ENCODE peak calls at places on chromosomes 13 and 19, in seven cellular contexts. N is transverse colon; T is neuronal stem cell; U is breast epithelium; P is GM23338; E is CD8-positive, alpha-beta T cell; X is CD8-positive, alpha-beta memory T cell. B is an unnamed sample.

GRCh38 chr13:67408823-67409222 is 178.7 kb upstream of the PCDH9 start:
- DNase-seq in T (no peak), N (no peak), E (no peak), U (no peak), P (peak; percentile 2), X (no peak), B (no peak)

GRCh38 chr13:29948791-29949190 is 98.4 kb upstream of the UBL3 start:
- DNase-seq in N (no peak), P (no peak), T (no peak), U (no peak), E (no peak), X (no peak), B (no peak)

GRCh38 chr19:13225973-13226865 is 76.0 kb downstream of the IER2 start:
- DNase-seq in P (no peak), X (no peak), U (no peak), T (no peak), E (no peak), N (no peak), B (no peak)

GRCh38 chr13:30690282-30691188 is 44.8 kb upstream of the ALOX5AP start:
- DNase-seq in X (no peak), U (no peak), N (peak; percentile 74), T (no peak), P (no peak), E (no peak), B (peak; percentile 56)

GRCh38 chr13:98537740-98538139 is 39.2 kb downstream of the STK24 start:
- DNase-seq in X (no peak), T (no peak), U (no peak), E (no peak), N (no peak), P (no peak), B (no peak)

GRCh38 chr19:15934332-15935078 is at the start of gene CYP4F11:
- DNase-seq in N (peak; percentile 95), E (no peak), U (peak; percentile 89), X (no peak), T (no peak), P (no peak), B (no peak)

GRCh38 chr19:28847468-28847867 is 365.5 kb downstream of the UQCRFS1 start:
- DNase-seq in U (no peak), N (no peak), P (peak; percentile 9), E (no peak), X (no peak), T (no peak), B (no peak)

GRCh38 chr19:5150902-5151741 is 182.2 kb downstream of the KDM4B start:
- DNase-seq in U (no peak), P (peak; percentile 60), T (no peak), E (no peak), X (no peak), N (no peak), B (no peak)

GRCh38 chr13:31528176-31528575 is 211.2 kb upstream of the RXFP2 start:
- DNase-seq in U (no peak), X (no peak), T (no peak), E (no peak), N (no peak), P (no peak), B (no peak)

GRCh38 chr19:49546825-49547565 is 19.2 kb downstream of the RCN3 start:
- DNase-seq in X (peak; percentile 74), P (peak; percentile 98), T (peak; percentile 93), N (peak; percentile 81), E (peak; percentile 69), U (no peak), B (peak; percentile 82)

GRCh38 chr19:18639706-18640105 is 2.9 kb downstream of the KLHL26 start:
- DNase-seq in T (no peak), U (no peak), E (no peak), X (no peak), P (no peak), N (no peak), B (no peak)

GRCh38 chr13:30022256-30022655 is 171.8 kb upstream of the UBL3 start:
- DNase-seq in T (no peak), E (no peak), P (no peak), U (no peak), X (no peak), N (no peak), B (no peak)

GRCh38 chr19:49422407-49423277 is 599 bp downstream of the PTH2 start:
- DNase-seq in T (peak; percentile 79), E (peak; percentile 34), U (no peak), P (peak; percentile 86), X (peak; percentile 63), N (no peak), B (no peak)

GRCh38 chr19:14410775-14411134 is 8.4 kb downstream of the DDX39A start:
- DNase-seq in P (no peak), E (no peak), U (no peak), T (no peak), N (no peak), X (peak; percentile 58), B (no peak)

DNA sequence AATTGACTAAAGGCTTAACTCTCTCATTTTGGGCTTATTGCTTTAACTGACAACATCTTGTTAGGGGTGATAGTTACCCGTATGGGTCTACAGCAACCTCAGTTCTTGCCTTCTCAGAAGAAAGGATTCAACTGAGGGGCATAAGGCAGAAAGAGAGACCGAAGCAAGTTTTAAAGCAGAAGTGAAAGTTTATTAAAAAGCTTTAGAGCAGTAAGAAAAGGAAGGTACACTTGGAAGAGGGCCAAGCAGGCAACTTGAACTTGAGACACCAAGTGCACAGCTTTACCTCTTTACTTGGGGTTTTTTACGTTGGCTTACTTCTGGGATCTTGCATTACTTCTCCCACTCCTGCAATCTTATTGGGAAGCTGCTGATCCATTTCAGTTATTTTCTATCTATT is 246.9 kb upstream of the PRR20A start:
- DNase-seq in T (no peak), X (no peak), P (no peak), E (no peak), N (no peak), U (no peak), B (no peak)
- H3K36me3 ChIP-seq in T (no peaks in the 10 kb centered on the region), X (no peaks in the 10 kb centered on the region), P (no peaks in the 10 kb centered on the region), E (no peaks in the 10 kb centered on the region), N (no peaks in the 10 kb centered on the region), U (no peaks in the 10 kb centered on the region), B (no peaks in the 10 kb centered on the region)

GRCh38 chr19:35331551-35332214 is 2.7 kb downstream of the CD22 start:
- DNase-seq in N (no peak), T (no peak), E (no peak), P (no peak), U (no peak), X (no peak), B (no peak)
- H3K27ac ChIP-seq in N (no peak overlapping the region), T (no peak overlapping the region), E (no peak overlapping the region), P (no peak overlapping the region), U (no peak overlapping the region), X (no peak overlapping the region), B (no peak overlapping the region)

GRCh38 chr19:11173516-11174155 is 18.1 kb upstream of the SPC24 start:
- DNase-seq in P (no peak), T (no peak), N (no peak), X (no peak), U (no peak), E (no peak), B (no peak)

GRCh38 chr19:11176466-11177193 is 20.7 kb downstream of the KANK2 start:
- DNase-seq in T (no peak), P (no peak), E (no peak), X (no peak), U (no peak), N (no peak), B (no peak)

GRCh38 chr19:11174336-11174735 is 18.8 kb upstream of the SPC24 start:
- DNase-seq in U (no peak), N (no peak), X (no peak), T (no peak), P (no peak), E (no peak), B (no peak)

GRCh38 chr19:11177592-11177991 is 19.8 kb downstream of the KANK2 start:
- DNase-seq in N (no peak), X (no peak), T (no peak), E (no peak), U (no peak), P (no peak), B (no peak)

DNA sequence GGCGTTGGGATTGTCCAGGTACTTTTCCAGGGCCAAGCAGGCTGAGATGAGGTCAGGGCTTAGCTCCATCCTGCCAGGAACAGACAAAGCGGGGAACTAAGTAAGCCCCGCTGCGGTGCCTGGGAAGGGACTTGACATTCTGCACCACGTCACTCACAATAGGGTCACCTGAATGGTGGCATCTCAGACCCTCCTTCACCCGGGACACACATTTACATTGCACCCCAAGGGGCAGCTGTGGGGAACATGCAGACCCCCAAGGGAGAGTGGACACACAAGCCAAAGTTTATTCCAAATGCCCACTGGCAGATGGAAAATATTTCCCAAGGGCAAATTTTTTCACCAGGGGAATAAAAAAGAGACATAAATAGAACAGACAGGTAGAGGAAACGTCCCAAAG is 20.3 kb upstream of the SPC24 start:
- DNase-seq in T (no peak), E (no peak), X (no peak), P (no peak), N (no peak), U (no peak), B (no peak)
- H3K36me3 ChIP-seq in T (peaks cover 28% of the 10 kb centered on the region), E (no peaks in the 10 kb centered on the region), X (no peaks in the 10 kb centered on the region), P (peaks cover 5% of the 10 kb centered on the region), N (peaks cover 17% of the 10 kb centered on the region), U (peaks cover 4% of the 10 kb centered on the region), B (no peaks in the 10 kb centered on the region)

GRCh38 chr19:42311612-42312160 is 1.4 kb upstream of the TMEM145 start:
- DNase-seq in X (no peak), T (no peak), U (no peak), N (no peak), P (peak; percentile 66), E (no peak), B (no peak)

GRCh38 chr19:42312370-42312769 is 739 bp upstream of the TMEM145 start:
- DNase-seq in N (no peak), T (no peak), P (no peak), E (no peak), U (no peak), X (no peak), B (no peak)

GRCh38 chr19:42313840-42314755 is 989 bp downstream of the TMEM145 start:
- DNase-seq in X (no peak), U (no peak), E (no peak), N (no peak), T (no peak), P (no peak), B (no peak)

GRCh38 chr19:42315024-42315423 is 1.9 kb downstream of the TMEM145 start:
- DNase-seq in P (no peak), N (no peak), U (no peak), T (no peak), E (no peak), X (no peak), B (no peak)

GRCh38 chr19:42313096-42313839 is at the start of gene TMEM145:
- DNase-seq in N (peak; percentile 41), U (no peak), E (peak; percentile 19), T (peak; percentile 51), P (peak; percentile 84), X (no peak), B (peak; percentile 42)
- H3K27ac ChIP-seq in N (no peak within 1 kb of the TSS), U (no peak within 1 kb of the TSS), E (no peak within 1 kb of the TSS), T (no peak within 1 kb of the TSS), P (no peak within 1 kb of the TSS), X (no peak within 1 kb of the TSS), B (no peak within 1 kb of the TSS)

B was measured in CD4-positive, CD25-positive, alpha-beta regulatory T cell.